ENCODE peak calls at places on chromosomes 4 and X, in six cellular contexts. L, O, D, W, C and K are unnamed samples.
A peak's percentile ranks its signal among the peaks of the same experiment; 100 is the strongest.

GRCh38 chr4:16952896-16953605 is 54.6 kb upstream of the LDB2 start:
- DNase-seq in L (no peak), C (no peak), D (no peak), O (no peak), W (no peak), K (no peak)

GRCh38 chrX:50988649-50989048 is 78.1 kb downstream of the BMP15 start:
- DNase-seq in L (no peak), W (peak; percentile 22), O (no peak), C (no peak), D (no peak), K (no peak)

GRCh38 chr4:86593726-86594558 is at the start of gene PTPN13:
- DNase-seq in L (peak; percentile 94), C (peak; percentile 94), W (peak; percentile 96), D (peak; percentile 69), O (peak; percentile 98), K (peak; percentile 91)

GRCh38 chrX:44874481-44875184 is 1.6 kb downstream of the KDM6A start:
- DNase-seq in L (peak; percentile 40), C (no peak), W (peak; percentile 66), O (peak; percentile 35), D (peak; percentile 46), K (no peak)

GRCh38 chr4:87391783-87392054 is 731 bp upstream of the HSD17B11 start:
- DNase-seq in D (no peak), L (no peak), W (no peak), C (no peak), O (no peak), K (no peak)

GRCh38 chrX:47577901-47578300 is 4.3 kb upstream of the TIMP1 start:
- DNase-seq in C (no peak), W (no peak), L (no peak), D (no peak), O (no peak), K (no peak)

GRCh38 chr4:98394134-98394533 is 132.9 kb downstream of the RAP1GDS1 start:
- DNase-seq in D (no peak), C (no peak), L (no peak), W (no peak), O (no peak), K (no peak)

GRCh38 chr4:110172972-110173371 is 25.4 kb downstream of the ELOVL6 start:
- DNase-seq in D (no peak), L (no peak), O (no peak), C (no peak), W (peak; percentile 67), K (no peak)

GRCh38 chr4:84221704-84222103 is 277.4 kb downstream of the NKX6-1 start:
- DNase-seq in D (no peak), L (no peak), W (no peak), C (no peak), O (no peak), K (no peak)

GRCh38 chr4:175935016-175935661 is 123.1 kb upstream of the GPM6A start:
- DNase-seq in C (no peak), W (no peak), O (no peak), D (no peak), L (no peak), K (no peak)

GRCh38 chr4:83993774-83994173 is 457.9 kb downstream of the GPAT3 start:
- DNase-seq in D (no peak), L (no peak), C (no peak), O (no peak), W (no peak), K (no peak)

GRCh38 chrX:136525738-136526606 is 6.0 kb upstream of the VGLL1 start:
- DNase-seq in C (peak; percentile 82), O (peak; percentile 76), L (peak; percentile 85), W (peak; percentile 44), D (no peak), K (peak; percentile 70)

GRCh38 chrX:41522071-41522470 is 74.9 kb downstream of the NYX start:
- DNase-seq in W (no peak), L (no peak), C (no peak), O (no peak), D (no peak), K (no peak)

GRCh38 chr4:126939401-126939800 is 693.4 kb upstream of the INTU start:
- DNase-seq in O (no peak), L (no peak), D (no peak), W (no peak), C (no peak), K (no peak)

GRCh38 chr4:139214039-139214534 is 37.1 kb upstream of the ELF2 start:
- DNase-seq in C (peak; percentile 57), L (peak; percentile 47), O (peak; percentile 31), D (peak; percentile 16), W (no peak), K (peak; percentile 28)

GRCh38 chrX:130109429-130110378 is 593 bp downstream of the ELF4 start:
- DNase-seq in C (no peak), O (no peak), D (peak; percentile 47), W (no peak), L (no peak), K (peak; percentile 63)

GRCh38 chrX:71618787-71619186 is 476 bp upstream of the CXCR3 start:
- DNase-seq in W (no peak), C (no peak), O (no peak), L (no peak), D (no peak), K (no peak)
- H3K4me3 ChIP-seq in W (no peak overlapping the region), C (no peak overlapping the region), O (no peak overlapping the region), L (no peak overlapping the region), D (no peak overlapping the region), K (no peak overlapping the region)

GRCh38 chr4:92521941-92522340 is 218.2 kb downstream of the GRID2 start:
- DNase-seq in C (no peak), L (no peak), W (no peak), D (no peak), O (no peak), K (no peak)
- H3K4me1 ChIP-seq in C (no peaks in the 10 kb centered on the region), L (no peaks in the 10 kb centered on the region), W (no peaks in the 10 kb centered on the region), D (no peaks in the 10 kb centered on the region), O (no peaks in the 10 kb centered on the region), K (no peaks in the 10 kb centered on the region)

DNA sequence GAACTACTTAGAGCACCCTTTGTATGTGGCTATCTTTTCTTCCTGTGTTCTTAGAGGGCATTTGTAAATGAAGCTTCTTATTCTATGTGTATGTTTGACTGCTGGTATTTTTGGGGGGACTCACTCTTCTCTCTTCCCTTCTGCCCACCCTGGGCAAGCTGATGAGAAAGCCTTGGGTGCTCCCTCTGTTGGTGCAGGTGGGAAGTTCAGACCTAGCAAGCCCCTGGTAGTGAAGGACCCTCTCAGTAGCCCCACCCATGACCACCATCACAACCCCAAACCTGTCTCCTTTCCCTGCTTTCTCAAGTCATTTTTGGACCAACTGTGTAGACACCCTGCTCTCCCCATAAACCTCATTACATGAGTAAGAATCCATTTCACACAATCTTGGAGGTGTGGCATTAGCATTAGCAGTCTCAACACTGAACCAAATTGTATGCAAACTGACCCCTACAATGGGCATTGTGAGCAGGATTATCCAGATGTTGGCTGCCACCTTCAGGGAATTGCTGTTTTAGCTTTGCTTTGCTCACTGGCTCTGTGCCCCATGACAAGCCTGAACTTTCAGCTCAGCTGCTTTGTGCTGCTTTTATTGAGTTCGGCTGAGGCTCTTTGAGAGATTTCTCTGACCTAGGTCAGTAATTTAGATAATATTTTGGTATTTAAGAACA is 27.9 kb downstream of the TRIM61 start:
- DNase-seq in D (no peak), O (no peak), W (no peak), C (no peak), L (no peak), K (no peak)
- TF ChIP-seq CTCF in D (no peak), O (no peak), W (no peak), C (no peak), L (no peak), K (no peak)

GRCh38 chr4:88822034-88822433 is 124.4 kb upstream of the NAP1L5 start:
- DNase-seq in D (no peak), L (no peak), W (no peak), O (no peak), C (no peak), K (no peak)

GRCh38 chr4:88817740-88818139 is 120.1 kb upstream of the NAP1L5 start:
- DNase-seq in L (no peak), O (no peak), C (no peak), D (no peak), W (no peak), K (no peak)

GRCh38 chr4:88820723-88821368 is 123.2 kb upstream of the NAP1L5 start:
- DNase-seq in C (no peak), D (no peak), L (no peak), W (no peak), O (no peak), K (no peak)

GRCh38 chr4:88823058-88823919 is 125.7 kb upstream of the NAP1L5 start:
- DNase-seq in W (peak; percentile 93), D (peak; percentile 74), O (peak; percentile 89), L (peak; percentile 89), C (peak; percentile 91), K (peak; percentile 83)

DNA sequence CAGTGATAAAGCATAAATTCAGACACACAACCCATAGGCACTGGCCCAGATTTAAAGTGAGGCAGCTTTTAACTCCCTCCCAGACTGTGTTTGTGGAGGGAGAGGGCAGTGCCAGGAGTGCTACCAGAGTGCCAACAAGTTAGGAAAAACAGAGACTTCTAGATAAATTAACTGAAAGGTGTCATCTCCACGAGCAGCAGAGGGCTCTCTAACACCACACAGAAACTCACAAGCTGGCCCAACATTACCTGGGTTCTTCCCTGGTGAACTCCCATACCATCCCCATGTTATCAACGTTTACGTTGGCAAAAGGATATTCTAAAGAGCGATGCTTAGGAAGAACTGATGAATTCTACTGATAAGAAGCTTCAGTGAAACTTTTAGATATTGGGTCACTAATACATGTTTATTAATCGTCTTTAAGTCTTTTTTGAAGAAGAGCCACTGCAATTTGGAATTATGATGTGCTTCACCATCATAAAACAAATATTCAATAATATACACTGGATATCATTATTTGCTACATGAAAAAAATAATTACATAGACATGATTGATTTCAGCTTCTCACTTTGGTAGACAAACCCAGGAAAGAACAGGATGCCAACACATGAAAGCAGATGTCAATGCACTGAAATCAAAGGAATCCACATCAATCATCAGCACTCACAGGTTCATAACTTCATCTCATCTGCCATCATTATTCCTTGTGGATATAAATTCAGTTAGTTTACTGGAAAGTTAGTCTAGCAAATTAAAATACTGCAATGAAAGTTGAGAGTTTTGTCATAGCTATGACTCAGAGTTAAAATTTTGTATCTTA is 121.2 kb upstream of the NAP1L5 start:
- DNase-seq in C (peak; percentile 52), L (no peak), O (peak; percentile 57), W (peak; percentile 69), D (no peak), K (peak; percentile 79)
- H3K4me3 ChIP-seq in C (peak overlapping the region; percentile 77), L (no peak overlapping the region), O (no peak overlapping the region), W (no peak overlapping the region), D (no peak overlapping the region), K (no peak overlapping the region)

GRCh38 chr4:41129128-41129754 is 85.1 kb downstream of the APBB2 start:
- DNase-seq in O (no peak), D (no peak), L (no peak), W (no peak), C (no peak), K (no peak)
- H3K4me1 ChIP-seq in O (peaks cover 23% of the 10 kb centered on the region), D (no peaks in the 10 kb centered on the region), L (peaks cover 33% of the 10 kb centered on the region), W (peaks cover 5% of the 10 kb centered on the region), C (peaks cover 7% of the 10 kb centered on the region), K (peaks cover 6% of the 10 kb centered on the region)